ENCODE peak calls at places on chromosomes 6 and 20, in seven cellular contexts. N, B, X, I, F, V and Y are unnamed samples.

GRCh38 chr6:36933102-36933501 is 21.4 kb upstream of the PI16 start:
- DNase-seq in N (peak; percentile 34), B (peak; percentile 77), I (no peak), X (no peak), F (no peak), V (no peak), Y (no peak)

GRCh38 chr6:121881974-121882667 is 446.7 kb downstream of the GJA1 start:
- DNase-seq in F (no peak), X (no peak), N (peak; percentile 94), V (no peak), B (peak; percentile 92), I (peak; percentile 80), Y (peak; percentile 50)

GRCh38 chr6:36131517-36132220 is 1.4 kb downstream of the MAPK13 start:
- DNase-seq in F (no peak), X (no peak), B (peak; percentile 85), I (peak; percentile 27), N (peak; percentile 76), V (peak; percentile 86), Y (peak; percentile 15)

GRCh38 chr20:52518735-52519134 is 327.2 kb upstream of the ZFP64 start:
- DNase-seq in F (no peak), B (no peak), X (no peak), V (no peak), N (no peak), I (no peak), Y (no peak)

GRCh38 chr6:159169557-159170332 is 545 bp downstream of the FNDC1 start:
- DNase-seq in B (no peak), F (peak; percentile 76), I (peak; percentile 52), N (no peak), V (no peak), X (peak; percentile 55), Y (no peak)

GRCh38 chr6:143901885-143902708 is 37.8 kb downstream of the ZC2HC1B start:
- DNase-seq in I (no peak), N (peak; percentile 14), F (no peak), V (no peak), X (no peak), B (peak; percentile 11), Y (peak; percentile 37)

GRCh38 chr20:49447946-49448809 is 34.3 kb downstream of the KCNB1 start:
- DNase-seq in V (no peak), I (no peak), X (no peak), B (no peak), F (no peak), N (no peak), Y (no peak)

GRCh38 chr20:34998331-34998950 is 42.8 kb downstream of the MYH7B start:
- DNase-seq in F (no peak), V (no peak), I (no peak), B (no peak), N (no peak), X (no peak), Y (no peak)

GRCh38 chr6:44219053-44219814 is 2.5 kb downstream of the MYMX start:
- DNase-seq in N (peak; percentile 69), F (peak; percentile 80), X (peak; percentile 63), I (peak; percentile 41), V (peak; percentile 93), B (peak; percentile 54), Y (no peak)

GRCh38 chr6:2716926-2717700 is 33.6 kb downstream of the MYLK4 start:
- DNase-seq in N (no peak), I (no peak), B (no peak), V (no peak), F (no peak), X (no peak), Y (no peak)

GRCh38 chr6:109458774-109459531 is 3.4 kb upstream of the MICAL1 start:
- DNase-seq in V (no peak), X (no peak), I (no peak), B (no peak), F (no peak), N (peak; percentile 43), Y (no peak)

GRCh38 chr20:10277616-10278015 is 59.0 kb downstream of the SNAP25 start:
- DNase-seq in X (no peak), B (no peak), V (no peak), F (no peak), N (no peak), I (no peak), Y (no peak)

GRCh38 chr6:115133790-115134189 is 791.0 kb upstream of the HS3ST5 start:
- DNase-seq in B (no peak), N (no peak), X (no peak), F (no peak), V (no peak), I (no peak), Y (no peak)

GRCh38 chr6:4345543-4345942 is 210.2 kb upstream of the ECI2 start:
- DNase-seq in N (no peak), B (no peak), F (no peak), V (no peak), X (no peak), I (no peak), Y (no peak)